ENCODE peak calls at places on chromosome 13, in six cellular contexts. S is pancreas, B is GM23338, I is AG09309, N is HL-60, W is PC-3. F is an unnamed sample.
A peak's percentile ranks its signal among the peaks of the same experiment; 100 is the strongest.

GRCh38 chr13:27976362-27977177 is 7.5 kb upstream of the CDX2 start:
- DNase-seq in I (no peak), W (no peak), N (no peak), B (no peak), S (no peak), F (no peak)

GRCh38 chr13:105937451-105937850 is 598.0 kb downstream of the EFNB2 start:
- DNase-seq in B (peak; percentile 32), S (no peak), I (no peak), W (peak; percentile 13), N (no peak), F (no peak)

GRCh38 chr13:96403241-96403640 is 313.3 kb downstream of the HS6ST3 start:
- DNase-seq in W (no peak), I (no peak), N (no peak), S (no peak), B (no peak), F (no peak)

GRCh38 chr13:60155978-60156377 is 7.8 kb downstream of the DIAPH3 start:
- DNase-seq in B (peak; percentile 58), W (no peak), N (no peak), I (no peak), S (no peak), F (no peak)

GRCh38 chr13:94967183-94968039 is 255.1 kb upstream of the SOX21 start:
- DNase-seq in W (peak; percentile 34), I (no peak), B (peak; percentile 74), N (no peak), S (no peak), F (no peak)

GRCh38 chr13:33176526-33176925 is 109.0 kb downstream of the STARD13 start:
- DNase-seq in B (no peak), I (no peak), W (no peak), N (no peak), S (no peak), F (no peak)

GRCh38 chr13:22812793-22813192 is 368.0 kb upstream of the SGCG start:
- DNase-seq in B (no peak), I (no peak), S (no peak), N (no peak), W (no peak), F (no peak)

GRCh38 chr13:103188688-103189326 is 122.6 kb upstream of the SLC10A2 start:
- DNase-seq in W (peak; percentile 48), N (no peak), S (no peak), I (no peak), B (peak; percentile 57), F (no peak)

GRCh38 chr13:98880673-98881072 is 97.2 kb downstream of the DOCK9 start:
- DNase-seq in S (no peak), N (no peak), W (no peak), I (no peak), B (no peak), F (no peak)

GRCh38 chr13:38530492-38530891 is 156.4 kb upstream of the FREM2 start:
- DNase-seq in S (no peak), I (peak; percentile 2), N (no peak), W (peak; percentile 33), B (peak; percentile 24), F (no peak)

GRCh38 chr13:24540236-24541126 is 27.9 kb upstream of the PARP4 start:
- DNase-seq in B (peak; percentile 87), S (no peak), W (no peak), I (no peak), N (no peak), F (no peak)

GRCh38 chr13:30905932-30906383 is at the start of gene MEDAG:
- DNase-seq in I (no peak), W (no peak), S (no peak), B (no peak), N (no peak), F (no peak)

GRCh38 chr13:30429235-30429634 is 6.9 kb downstream of the UBE2L5 start:
- DNase-seq in B (no peak), S (no peak), I (no peak), N (no peak), W (no peak), F (no peak)

GRCh38 chr13:30477346-30478235 is 11.9 kb upstream of the HMGB1 start:
- DNase-seq in I (no peak), N (no peak), S (no peak), B (peak; percentile 79), W (no peak), F (no peak)

GRCh38 chr13:113112893-113113845 is 7.6 kb downstream of the F7 start:
- DNase-seq in S (no peak), I (no peak), W (no peak), N (no peak), B (no peak), F (no peak)

GRCh38 chr13:111541345-111541744 is 220.9 kb downstream of the TEX29 start:
- DNase-seq in B (no peak), I (no peak), S (no peak), N (no peak), W (no peak), F (no peak)

GRCh38 chr13:111382877-111383276 is 62.4 kb downstream of the TEX29 start:
- DNase-seq in I (no peak), S (no peak), N (no peak), B (no peak), W (no peak), F (no peak)

GRCh38 chr13:41178040-41178439 is 16.3 kb downstream of the KBTBD7 start:
- DNase-seq in N (peak; percentile 47), B (peak; percentile 28), I (no peak), W (no peak), S (no peak), F (no peak)

GRCh38 chr13:110509478-110509926 is 52.0 kb downstream of the RAB20 start:
- DNase-seq in N (no peak), S (no peak), B (no peak), W (no peak), I (no peak), F (no peak)

GRCh38 chr13:18952225-18953016 is 229.2 kb downstream of the TUBA3C start:
- DNase-seq in W (no peak), B (no peak), N (no peak), I (no peak), S (no peak), F (no peak)

GRCh38 chr13:37131092-37131491 is 25.6 kb upstream of the CSNK1A1L start:
- DNase-seq in I (no peak), W (no peak), B (no peak), S (no peak), N (no peak), F (no peak)

GRCh38 chr13:42334329-42334706 is 62.4 kb downstream of the AKAP11 start:
- DNase-seq in N (no peak), B (no peak), S (no peak), W (no peak), I (no peak), F (no peak)

GRCh38 chr13:65932013-65932412 is 1298.1 kb downstream of the PCDH9 start:
- DNase-seq in I (no peak), N (no peak), W (no peak), S (no peak), B (no peak), F (no peak)

GRCh38 chr13:65932587-65933239 is 1297.4 kb downstream of the PCDH9 start:
- DNase-seq in N (no peak), W (peak; percentile 72), B (no peak), I (peak; percentile 28), S (no peak), F (no peak)

GRCh38 chr13:65921933-65922332 is 1308.2 kb downstream of the PCDH9 start:
- DNase-seq in N (no peak), B (no peak), I (peak; percentile 4), S (no peak), W (peak; percentile 65), F (no peak)

GRCh38 chr13:65929436-65929835 is 1300.7 kb downstream of the PCDH9 start:
- DNase-seq in N (no peak), I (no peak), B (no peak), S (no peak), W (no peak), F (no peak)

GRCh38 chr13:65926750-65927171 is 1303.4 kb downstream of the PCDH9 start:
- DNase-seq in S (peak; percentile 13), I (no peak), N (no peak), W (peak; percentile 85), B (peak; percentile 75), F (no peak)
- TF ChIP-seq CTCF in S (peak; percentile 13), I (peak; percentile 35), N (no peak), W (peak; percentile 69), B (peak; percentile 70), F (peak; percentile 64)

GRCh38 chr13:83879431-83880171 is 2.7 kb downstream of the SLITRK1 start:
- DNase-seq in N (no peak), I (no peak), W (no peak), B (peak; percentile 32), S (no peak), F (no peak)

GRCh38 chr13:83880275-83881027 is 1.8 kb downstream of the SLITRK1 start:
- DNase-seq in I (no peak), S (no peak), B (peak; percentile 28), N (no peak), W (no peak), F (no peak)

GRCh38 chr13:83882626-83882959 is 319 bp upstream of the SLITRK1 start:
- DNase-seq in B (no peak), S (no peak), N (no peak), I (no peak), W (no peak), F (no peak)

GRCh38 chr13:83881917-83882625 is at the start of gene SLITRK1:
- DNase-seq in N (no peak), I (no peak), W (no peak), S (peak; percentile 77), B (peak; percentile 96), F (peak; percentile 19)

GRCh38 chr13:83881031-83881727 is 1.1 kb downstream of the SLITRK1 start:
- DNase-seq in N (no peak), S (no peak), B (peak; percentile 10), W (no peak), I (no peak), F (no peak)
- H3K4me3 ChIP-seq in N (no peak overlapping the region), S (peak overlapping the region; percentile 7), B (peak overlapping the region; percentile 53), W (no peak overlapping the region), I (peak overlapping the region; percentile 72), F (no peak overlapping the region)

GRCh38 chr13:87814444-87814843 is 143.3 kb downstream of the SLITRK5 start:
- DNase-seq in I (no peak), N (no peak), B (no peak), W (no peak), S (no peak), F (no peak)

GRCh38 chr13:87810920-87811344 is 139.8 kb downstream of the SLITRK5 start:
- DNase-seq in W (peak; percentile 17), B (peak; percentile 4), S (no peak), N (no peak), I (no peak), F (no peak)

DNA sequence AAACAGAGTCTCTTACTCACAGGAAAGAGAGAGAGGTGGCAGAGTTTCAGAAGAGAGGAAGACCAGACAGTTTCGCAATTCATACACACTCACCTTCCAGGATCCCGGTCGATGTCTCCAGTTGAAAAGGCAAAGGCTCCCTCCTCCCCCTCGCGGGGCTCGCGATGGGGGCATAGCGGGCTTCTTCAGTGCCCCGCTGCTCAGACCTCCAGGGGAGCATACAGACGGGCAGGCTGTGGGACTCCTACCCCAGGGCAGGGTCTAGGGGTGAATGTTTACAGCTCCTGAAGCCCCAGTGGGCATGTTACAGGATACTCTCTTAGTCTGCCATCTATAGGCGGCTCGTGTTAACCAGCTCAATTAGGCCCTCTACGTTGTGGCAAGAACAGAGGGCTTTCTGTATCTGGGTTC is 139.2 kb downstream of the SLITRK5 start:
- DNase-seq in S (no peak), W (peak; percentile 62), B (peak; percentile 74), N (peak; percentile 14), I (no peak), F (no peak)
- TF ChIP-seq CTCF in S (no peak), W (peak; percentile 53), B (peak; percentile 72), N (no peak), I (no peak), F (no peak)

GRCh38 chr13:51148952-51149573 is 38.0 kb upstream of the C13orf42 start:
- DNase-seq in I (peak; percentile 31), W (peak; percentile 50), B (peak; percentile 91), N (no peak), S (peak; percentile 16), F (no peak)
- H3K4me3 ChIP-seq in I (no peak overlapping the region), W (no peak overlapping the region), B (no peak overlapping the region), N (no peak overlapping the region), S (no peak overlapping the region), F (no peak overlapping the region)